ENCODE peak calls at places on chromosomes 12 and 14, in nine cellular contexts. One of them, this sample, is unnamed.

GRCh38 chr12:105742567-105742874 is 396.2 kb downstream of the NUAK1 start:
- DNase-seq in left ventricle myocardium inferior: no peak
- DNase-seq in IMR-90: no peak
- DNase-seq in heart left ventricle: no peak
- DNase-seq in DND-41: no peak
- DNase-seq in hepatocyte: no peak
- DNase-seq in heart right ventricle: peak
- DNase-seq in A549: no peak
- DNase-seq in psoas muscle: no peak
- DNase-seq in this sample: no peak

GRCh38 chr12:124222368-124223245 is 72.3 kb upstream of the RFLNA start:
- DNase-seq in left ventricle myocardium inferior: no peak
- DNase-seq in IMR-90: no peak
- DNase-seq in heart left ventricle: no peak
- DNase-seq in DND-41: no peak
- DNase-seq in hepatocyte: no peak
- DNase-seq in heart right ventricle: no peak
- DNase-seq in A549: no peak
- DNase-seq in psoas muscle: no peak
- DNase-seq in this sample: no peak

GRCh38 chr14:90536092-90536491 is 139.3 kb downstream of the CALM1 start:
- DNase-seq in left ventricle myocardium inferior: peak
- DNase-seq in IMR-90: no peak
- DNase-seq in heart left ventricle: peak
- DNase-seq in DND-41: no peak
- DNase-seq in hepatocyte: no peak
- DNase-seq in heart right ventricle: peak
- DNase-seq in A549: no peak
- DNase-seq in psoas muscle: no peak
- DNase-seq in this sample: no peak

GRCh38 chr12:91985002-91985767 is 160.5 kb downstream of the BTG1 start:
- DNase-seq in left ventricle myocardium inferior: no peak
- DNase-seq in IMR-90: peak
- DNase-seq in heart left ventricle: no peak
- DNase-seq in DND-41: no peak
- DNase-seq in hepatocyte: no peak
- DNase-seq in heart right ventricle: no peak
- DNase-seq in A549: no peak
- DNase-seq in psoas muscle: no peak
- DNase-seq in this sample: no peak

GRCh38 chr12:52086366-52086765 is 6.9 kb downstream of the SMIM41 start:
- DNase-seq in left ventricle myocardium inferior: no peak
- DNase-seq in IMR-90: peak
- DNase-seq in heart left ventricle: no peak
- DNase-seq in DND-41: no peak
- DNase-seq in hepatocyte: no peak
- DNase-seq in heart right ventricle: no peak
- DNase-seq in A549: no peak
- DNase-seq in psoas muscle: no peak
- DNase-seq in this sample: no peak

GRCh38 chr14:104804481-104805325 is 3.8 kb downstream of the ZBTB42 start:
- DNase-seq in left ventricle myocardium inferior: no peak
- DNase-seq in IMR-90: no peak
- DNase-seq in heart left ventricle: no peak
- DNase-seq in DND-41: no peak
- DNase-seq in hepatocyte: no peak
- DNase-seq in heart right ventricle: no peak
- DNase-seq in A549: no peak
- DNase-seq in psoas muscle: no peak
- DNase-seq in this sample: no peak

GRCh38 chr14:105351410-105351809 is 36.9 kb downstream of the PACS2 start:
- DNase-seq in left ventricle myocardium inferior: no peak
- DNase-seq in IMR-90: no peak
- DNase-seq in heart left ventricle: no peak
- DNase-seq in DND-41: no peak
- DNase-seq in hepatocyte: no peak
- DNase-seq in heart right ventricle: no peak
- DNase-seq in A549: no peak
- DNase-seq in psoas muscle: no peak
- DNase-seq in this sample: no peak

GRCh38 chr12:98424726-98425401 is 90.5 kb upstream of the TMPO start:
- DNase-seq in left ventricle myocardium inferior: peak
- DNase-seq in IMR-90: peak
- DNase-seq in heart left ventricle: peak
- DNase-seq in DND-41: peak
- DNase-seq in hepatocyte: peak
- DNase-seq in heart right ventricle: peak
- DNase-seq in A549: peak
- DNase-seq in psoas muscle: no peak
- DNase-seq in this sample: peak

GRCh38 chr14:71289536-71289935 is 382.3 kb downstream of the PCNX1 start:
- DNase-seq in left ventricle myocardium inferior: no peak
- DNase-seq in IMR-90: no peak
- DNase-seq in heart left ventricle: no peak
- DNase-seq in DND-41: no peak
- DNase-seq in hepatocyte: no peak
- DNase-seq in heart right ventricle: no peak
- DNase-seq in A549: no peak
- DNase-seq in psoas muscle: no peak
- DNase-seq in this sample: no peak

GRCh38 chr14:51209457-51209856 is 30.6 kb upstream of the TMX1 start:
- DNase-seq in left ventricle myocardium inferior: no peak
- DNase-seq in IMR-90: no peak
- DNase-seq in heart left ventricle: no peak
- DNase-seq in DND-41: no peak
- DNase-seq in hepatocyte: no peak
- DNase-seq in heart right ventricle: no peak
- DNase-seq in A549: no peak
- DNase-seq in psoas muscle: no peak
- DNase-seq in this sample: no peak

GRCh38 chr12:106732890-106733289 is 41.6 kb upstream of the RIC8B start:
- DNase-seq in left ventricle myocardium inferior: no peak
- DNase-seq in IMR-90: no peak
- DNase-seq in heart left ventricle: no peak
- DNase-seq in DND-41: no peak
- DNase-seq in hepatocyte: no peak
- DNase-seq in heart right ventricle: no peak
- DNase-seq in A549: no peak
- DNase-seq in psoas muscle: no peak
- DNase-seq in this sample: no peak

GRCh38 chr14:69711065-69711464 is 55.9 kb upstream of the SRSF5 start:
- DNase-seq in left ventricle myocardium inferior: peak
- DNase-seq in IMR-90: peak
- DNase-seq in heart left ventricle: peak
- DNase-seq in DND-41: no peak
- DNase-seq in hepatocyte: no peak
- DNase-seq in heart right ventricle: peak
- DNase-seq in A549: no peak
- DNase-seq in psoas muscle: peak
- DNase-seq in this sample: no peak

GRCh38 chr12:20368653-20369163 is 371 bp downstream of the PDE3A start:
- DNase-seq in left ventricle myocardium inferior: peak
- DNase-seq in IMR-90: peak
- DNase-seq in heart left ventricle: peak
- DNase-seq in DND-41: no peak
- DNase-seq in hepatocyte: peak
- DNase-seq in heart right ventricle: peak
- DNase-seq in A549: peak
- DNase-seq in psoas muscle: peak
- DNase-seq in this sample: no peak

GRCh38 chr12:52020539-52021336 is 14.0 kb downstream of the TAMALIN start:
- DNase-seq in left ventricle myocardium inferior: no peak
- DNase-seq in IMR-90: peak
- DNase-seq in heart left ventricle: peak
- DNase-seq in DND-41: peak
- DNase-seq in hepatocyte: peak
- DNase-seq in heart right ventricle: no peak
- DNase-seq in A549: peak
- DNase-seq in psoas muscle: no peak
- DNase-seq in this sample: peak

GRCh38 chr12:21941522-21942376 is 523 bp upstream of the ABCC9 start:
- DNase-seq in left ventricle myocardium inferior: peak
- DNase-seq in IMR-90: peak
- DNase-seq in heart left ventricle: peak
- DNase-seq in DND-41: no peak
- DNase-seq in hepatocyte: peak
- DNase-seq in heart right ventricle: peak
- DNase-seq in A549: no peak
- DNase-seq in psoas muscle: peak
- DNase-seq in this sample: no peak

GRCh38 chr14:93183596-93184317 is 940 bp downstream of the MOAP1 start:
- DNase-seq in left ventricle myocardium inferior: no peak
- DNase-seq in IMR-90: no peak
- DNase-seq in heart left ventricle: no peak
- DNase-seq in DND-41: peak
- DNase-seq in hepatocyte: no peak
- DNase-seq in heart right ventricle: no peak
- DNase-seq in A549: no peak
- DNase-seq in psoas muscle: no peak
- DNase-seq in this sample: no peak

GRCh38 chr14:52891800-52892199 is 59.0 kb downstream of the FERMT2 start:
- DNase-seq in left ventricle myocardium inferior: no peak
- DNase-seq in IMR-90: no peak
- DNase-seq in heart left ventricle: no peak
- DNase-seq in DND-41: no peak
- DNase-seq in hepatocyte: no peak
- DNase-seq in heart right ventricle: no peak
- DNase-seq in A549: no peak
- DNase-seq in psoas muscle: no peak
- DNase-seq in this sample: no peak

GRCh38 chr12:108967869-108968540 is 52.9 kb downstream of the SVOP start:
- DNase-seq in left ventricle myocardium inferior: no peak
- DNase-seq in IMR-90: no peak
- DNase-seq in heart left ventricle: no peak
- DNase-seq in DND-41: no peak
- DNase-seq in hepatocyte: peak
- DNase-seq in heart right ventricle: no peak
- DNase-seq in A549: peak
- DNase-seq in psoas muscle: no peak
- DNase-seq in this sample: peak

DNA sequence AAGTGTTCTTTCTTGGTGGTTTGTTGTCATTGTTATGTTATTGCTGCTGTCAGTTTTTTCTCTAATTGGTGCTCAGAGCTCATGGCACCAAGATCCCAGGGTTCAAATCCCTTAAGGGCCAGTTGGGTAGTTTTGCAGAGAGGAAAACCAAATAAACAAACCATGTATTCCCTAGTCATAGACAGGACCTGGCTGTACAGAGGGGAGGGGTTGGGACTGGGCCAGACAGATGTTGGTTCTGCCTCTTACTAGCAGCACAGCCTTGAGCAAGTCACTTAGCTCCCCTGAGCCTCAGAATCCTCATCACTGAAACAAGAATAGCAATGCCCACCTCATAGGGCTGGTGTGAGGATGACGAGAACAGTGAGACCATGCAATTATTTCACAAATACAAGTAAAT is 53.4 kb downstream of the LTBP2 start:
- DNase-seq in left ventricle myocardium inferior: no peak
- DNase-seq in IMR-90: peak
- DNase-seq in heart left ventricle: no peak
- DNase-seq in DND-41: no peak
- DNase-seq in hepatocyte: no peak
- DNase-seq in heart right ventricle: no peak
- DNase-seq in A549: no peak
- DNase-seq in psoas muscle: peak
- DNase-seq in this sample: no peak
- H3K27ac ChIP-seq in left ventricle myocardium inferior: no peak
- H3K27ac ChIP-seq in IMR-90: no peak
- H3K27ac ChIP-seq in heart left ventricle: no peak
- H3K27ac ChIP-seq in DND-41: no peak
- H3K27ac ChIP-seq in hepatocyte: no peak
- H3K27ac ChIP-seq in heart right ventricle: no peak
- H3K27ac ChIP-seq in A549: no peak
- H3K27ac ChIP-seq in psoas muscle: no peak
- H3K27ac ChIP-seq in this sample: peak

DNA sequence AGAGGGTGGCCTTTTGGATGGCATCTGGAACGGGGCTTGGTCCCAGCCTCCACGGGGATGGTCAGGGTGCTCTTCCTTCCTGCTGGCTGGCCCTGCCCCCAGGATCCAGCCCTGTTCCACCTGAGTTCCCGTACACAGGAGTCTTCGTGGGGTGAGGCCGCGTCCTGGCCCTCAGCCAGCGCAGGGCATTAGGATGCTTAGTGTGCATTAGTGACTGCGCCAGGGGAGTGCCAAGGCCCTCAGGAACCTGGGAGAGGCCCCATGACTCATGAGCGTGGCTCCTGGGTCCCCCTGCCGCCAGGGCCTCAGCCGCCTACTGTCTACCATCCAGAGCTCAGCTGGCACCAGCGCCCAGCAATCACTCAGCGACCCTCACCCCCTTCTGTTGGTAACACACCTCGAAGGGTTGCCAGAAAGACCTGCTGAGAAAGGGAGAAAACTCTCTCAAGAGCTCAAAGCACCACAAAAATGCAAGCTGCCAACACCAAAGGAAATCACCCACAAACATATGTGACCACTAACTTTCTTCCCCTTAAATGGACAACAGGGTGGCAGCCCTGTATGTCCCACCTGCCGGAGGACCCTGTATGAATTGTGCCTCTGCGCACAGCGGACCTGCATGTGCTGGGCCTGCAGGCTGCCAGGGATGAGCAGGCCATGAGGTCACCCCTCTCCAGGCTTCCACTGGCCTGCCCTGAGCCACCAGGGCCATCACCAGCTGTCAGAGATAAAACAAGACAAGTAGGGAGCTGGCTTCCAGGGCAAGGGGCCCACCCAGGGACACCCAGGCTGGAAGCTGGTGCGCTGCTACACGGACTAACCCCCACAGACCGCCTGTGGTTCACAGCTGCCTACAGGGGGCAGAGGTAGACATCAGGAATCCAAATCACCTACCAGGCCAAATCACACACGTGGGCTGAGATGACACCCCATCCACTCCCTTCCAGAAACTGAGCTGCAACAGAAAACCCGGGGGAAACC is 28.7 kb downstream of the CCDC85C start:
- DNase-seq in left ventricle myocardium inferior: peak
- DNase-seq in IMR-90: peak
- DNase-seq in heart left ventricle: peak
- DNase-seq in DND-41: peak
- DNase-seq in hepatocyte: no peak
- DNase-seq in heart right ventricle: peak
- DNase-seq in A549: peak
- DNase-seq in psoas muscle: no peak
- DNase-seq in this sample: peak
- TF ChIP-seq CTCF in left ventricle myocardium inferior: peak
- TF ChIP-seq CTCF in IMR-90: no peak
- TF ChIP-seq CTCF in heart left ventricle: peak
- TF ChIP-seq CTCF in DND-41: peak
- TF ChIP-seq CTCF in hepatocyte: peak
- TF ChIP-seq CTCF in heart right ventricle: peak
- TF ChIP-seq CTCF in A549: peak
- TF ChIP-seq CTCF in psoas muscle: no peak
- TF ChIP-seq CTCF in this sample: no peak

GRCh38 chr12:5166976-5167375 is 123.3 kb downstream of the KCNA5 start:
- DNase-seq in left ventricle myocardium inferior: no peak
- DNase-seq in IMR-90: peak
- DNase-seq in heart left ventricle: no peak
- DNase-seq in DND-41: no peak
- DNase-seq in hepatocyte: peak
- DNase-seq in heart right ventricle: no peak
- DNase-seq in A549: no peak
- DNase-seq in psoas muscle: no peak
- DNase-seq in this sample: no peak
- H3K27ac ChIP-seq in left ventricle myocardium inferior: no peak
- H3K27ac ChIP-seq in IMR-90: peak
- H3K27ac ChIP-seq in heart left ventricle: no peak
- H3K27ac ChIP-seq in DND-41: no peak
- H3K27ac ChIP-seq in hepatocyte: no peak
- H3K27ac ChIP-seq in heart right ventricle: no peak
- H3K27ac ChIP-seq in A549: no peak
- H3K27ac ChIP-seq in psoas muscle: no peak
- H3K27ac ChIP-seq in this sample: no peak

GRCh38 chr14:67883717-67884116 is 64.1 kb downstream of the RAD51B start:
- DNase-seq in left ventricle myocardium inferior: no peak
- DNase-seq in IMR-90: peak
- DNase-seq in heart left ventricle: no peak
- DNase-seq in DND-41: no peak
- DNase-seq in hepatocyte: no peak
- DNase-seq in heart right ventricle: no peak
- DNase-seq in A549: peak
- DNase-seq in psoas muscle: no peak
- DNase-seq in this sample: peak
- TF ChIP-seq CTCF in left ventricle myocardium inferior: peak
- TF ChIP-seq CTCF in IMR-90: peak
- TF ChIP-seq CTCF in heart left ventricle: peak
- TF ChIP-seq CTCF in DND-41: peak
- TF ChIP-seq CTCF in hepatocyte: peak
- TF ChIP-seq CTCF in heart right ventricle: peak
- TF ChIP-seq CTCF in A549: peak
- TF ChIP-seq CTCF in psoas muscle: peak
- TF ChIP-seq CTCF in this sample: no peak